ENCODE peak calls at places on chromosomes 11 and 22, in five cellular contexts. J is stomach, M is A549, Q is breast epithelium, H is ovary. N is an unnamed sample.

GRCh38 chr22:42313804-42314581 is 43.5 kb upstream of the TCF20 start:
- DNase-seq in H (peak; percentile 48), M (peak; percentile 77), J (peak; percentile 79), Q (peak; percentile 65), N (peak; percentile 48)

GRCh38 chr11:120652705-120653335 is 141.3 kb downstream of the GRIK4 start:
- DNase-seq in M (peak; percentile 11), J (no peak), Q (no peak), H (no peak), N (no peak)

GRCh38 chr11:334264-335033 is 13.8 kb upstream of the IFITM3 start:
- DNase-seq in H (peak; percentile 63), M (no peak), J (no peak), Q (no peak), N (peak; percentile 58)

GRCh38 chr11:26276798-26277424 is 55.0 kb upstream of the ANO3 start:
- DNase-seq in Q (peak; percentile 28), M (peak; percentile 62), J (peak; percentile 44), H (peak; percentile 35), N (peak; percentile 66)

GRCh38 chr11:27282141-27282590 is 80.8 kb downstream of the CCDC34 start:
- DNase-seq in Q (no peak), H (peak; percentile 77), M (peak; percentile 83), J (no peak), N (peak; percentile 43)

GRCh38 chr11:115170133-115170815 is 333.9 kb downstream of the CADM1 start:
- DNase-seq in H (no peak), Q (no peak), J (no peak), M (peak; percentile 12), N (peak; percentile 57)

GRCh38 chr11:12260731-12261521 is 116.4 kb upstream of the PARVA start:
- DNase-seq in J (no peak), H (no peak), M (no peak), Q (no peak), N (no peak)

GRCh38 chr11:8069771-8070170 is 11.2 kb upstream of the TUB start:
- DNase-seq in M (no peak), H (no peak), Q (no peak), J (no peak), N (no peak)

GRCh38 chr11:32427616-32427934 is 7.8 kb downstream of the WT1 start:
- DNase-seq in Q (no peak), M (no peak), J (no peak), H (no peak), N (no peak)

GRCh38 chr11:74743640-74744039 is 5.0 kb upstream of the RNF169 start:
- DNase-seq in H (no peak), Q (no peak), M (no peak), J (no peak), N (no peak)

GRCh38 chr11:70424765-70425164 is 26.4 kb downstream of the CTTN start:
- DNase-seq in Q (no peak), H (no peak), M (no peak), J (no peak), N (no peak)

GRCh38 chr22:44539467-44540063 is 41.5 kb upstream of the RTL6 start:
- DNase-seq in J (no peak), H (no peak), Q (no peak), M (no peak), N (no peak)

GRCh38 chr22:39631857-39632256 is 61.3 kb downstream of the CACNA1I start:
- DNase-seq in H (no peak), M (no peak), J (no peak), Q (no peak), N (no peak)

GRCh38 chr22:38471237-38471636 is 3.3 kb downstream of the KDELR3 start:
- DNase-seq in Q (no peak), H (peak; percentile 20), J (no peak), M (no peak), N (no peak)

GRCh38 chr11:32891657-32892354 is 805 bp upstream of the QSER1 start:
- DNase-seq in Q (no peak), J (no peak), M (no peak), H (no peak), N (peak; percentile 46)

GRCh38 chr22:27241430-27242110 is 560.0 kb downstream of the MN1 start:
- DNase-seq in J (peak; percentile 43), H (peak; percentile 82), M (no peak), Q (no peak), N (peak; percentile 46)

GRCh38 chr11:77130763-77131513 is 2.9 kb downstream of the MYO7A start:
- DNase-seq in J (peak; percentile 60), M (no peak), Q (no peak), H (peak; percentile 96), N (peak; percentile 94)

GRCh38 chr11:86116996-86117705 is 48.3 kb upstream of the PICALM start:
- DNase-seq in H (no peak), Q (no peak), M (peak; percentile 30), J (no peak), N (no peak)

GRCh38 chr11:67056267-67056639 is 394 bp upstream of the RHOD start:
- DNase-seq in J (no peak), H (no peak), Q (no peak), M (no peak), N (no peak)

GRCh38 chr11:112355726-112356125 is 95.1 kb upstream of the PLET1 start:
- DNase-seq in H (peak; percentile 70), Q (no peak), J (peak; percentile 31), M (peak; percentile 20), N (peak; percentile 59)

GRCh38 chr11:31817054-31817620 is 6.0 kb upstream of the PAX6 start:
- DNase-seq in Q (no peak), J (no peak), M (no peak), H (no peak), N (no peak)

GRCh38 chr22:31891366-31892079 is 52.8 kb upstream of the YWHAH start:
- DNase-seq in H (no peak), J (no peak), M (no peak), Q (no peak), N (no peak)

GRCh38 chr22:17767236-17768065 is 6.8 kb downstream of the BID start:
- DNase-seq in M (no peak), H (no peak), Q (no peak), J (no peak), N (no peak)

GRCh38 chr22:46060292-46061123 is 83.5 kb upstream of the WNT7B start:
- DNase-seq in M (no peak), Q (peak; percentile 23), H (peak; percentile 28), J (peak; percentile 23), N (peak; percentile 15)

GRCh38 chr11:71539017-71539416 is 1.2 kb downstream of the KRTAP5-8 start:
- DNase-seq in H (no peak), Q (no peak), M (no peak), J (no peak), N (peak; percentile 84)

GRCh38 chr22:23784215-23784732 is 2.5 kb upstream of the SMARCB1 start:
- DNase-seq in J (peak; percentile 46), Q (no peak), H (no peak), M (no peak), N (no peak)

GRCh38 chr11:36974771-36975170 is 376.7 kb upstream of the RAG2 start:
- DNase-seq in Q (no peak), M (no peak), J (no peak), H (no peak), N (no peak)

GRCh38 chr11:84886344-84886743 is 740.8 kb downstream of the DLG2 start:
- DNase-seq in J (no peak), Q (no peak), H (no peak), M (no peak), N (no peak)

GRCh38 chr22:48936391-48936790 is 891.3 kb downstream of the BRD1 start:
- DNase-seq in J (peak; percentile 5), M (no peak), Q (no peak), H (no peak), N (no peak)

GRCh38 chr11:17257200-17257599 is 19.3 kb upstream of the NUCB2 start:
- DNase-seq in Q (no peak), M (peak; percentile 55), J (no peak), H (no peak), N (no peak)

GRCh38 chr11:71425851-71426250 is 22.3 kb downstream of the DHCR7 start:
- DNase-seq in J (no peak), H (no peak), Q (peak; percentile 39), M (no peak), N (no peak)

GRCh38 chr11:48063424-48063978 is 83.1 kb downstream of the PTPRJ start:
- DNase-seq in M (peak; percentile 78), J (no peak), H (peak; percentile 47), Q (no peak), N (no peak)

GRCh38 chr11:32960553-32961164 is 55.0 kb upstream of the DEPDC7 start:
- DNase-seq in Q (no peak), J (no peak), M (peak; percentile 63), H (no peak), N (no peak)

GRCh38 chr11:72680624-72681158 is 6.5 kb upstream of the PDE2A start:
- DNase-seq in Q (no peak), M (no peak), H (no peak), J (no peak), N (no peak)
- TF ChIP-seq POLR2A in Q (no peak), M (no peak), H (no peak), J (no peak), N (no peak)

GRCh38 chr11:10453261-10453660 is 1.8 kb upstream of the AMPD3 start:
- DNase-seq in M (no peak), J (no peak), Q (no peak), H (no peak), N (no peak)

GRCh38 chr11:10455637-10456487 is 798 bp downstream of the AMPD3 start:
- DNase-seq in M (peak; percentile 44), H (peak; percentile 57), J (peak; percentile 70), Q (no peak), N (peak; percentile 72)

GRCh38 chr11:10456519-10456918 is 1.5 kb downstream of the AMPD3 start:
- DNase-seq in Q (no peak), J (no peak), M (no peak), H (no peak), N (no peak)

GRCh38 chr11:10454506-10454901 is 560 bp upstream of the AMPD3 start:
- DNase-seq in J (no peak), Q (no peak), H (no peak), M (no peak), N (no peak)

GRCh38 chr11:10454902-10455631 is at the start of gene AMPD3:
- DNase-seq in Q (no peak), M (peak; percentile 82), H (peak; percentile 53), J (no peak), N (peak; percentile 26)
- TF ChIP-seq POLR2A in Q (no peak), M (peak; percentile 53), H (no peak), J (no peak), N (no peak)

DNA sequence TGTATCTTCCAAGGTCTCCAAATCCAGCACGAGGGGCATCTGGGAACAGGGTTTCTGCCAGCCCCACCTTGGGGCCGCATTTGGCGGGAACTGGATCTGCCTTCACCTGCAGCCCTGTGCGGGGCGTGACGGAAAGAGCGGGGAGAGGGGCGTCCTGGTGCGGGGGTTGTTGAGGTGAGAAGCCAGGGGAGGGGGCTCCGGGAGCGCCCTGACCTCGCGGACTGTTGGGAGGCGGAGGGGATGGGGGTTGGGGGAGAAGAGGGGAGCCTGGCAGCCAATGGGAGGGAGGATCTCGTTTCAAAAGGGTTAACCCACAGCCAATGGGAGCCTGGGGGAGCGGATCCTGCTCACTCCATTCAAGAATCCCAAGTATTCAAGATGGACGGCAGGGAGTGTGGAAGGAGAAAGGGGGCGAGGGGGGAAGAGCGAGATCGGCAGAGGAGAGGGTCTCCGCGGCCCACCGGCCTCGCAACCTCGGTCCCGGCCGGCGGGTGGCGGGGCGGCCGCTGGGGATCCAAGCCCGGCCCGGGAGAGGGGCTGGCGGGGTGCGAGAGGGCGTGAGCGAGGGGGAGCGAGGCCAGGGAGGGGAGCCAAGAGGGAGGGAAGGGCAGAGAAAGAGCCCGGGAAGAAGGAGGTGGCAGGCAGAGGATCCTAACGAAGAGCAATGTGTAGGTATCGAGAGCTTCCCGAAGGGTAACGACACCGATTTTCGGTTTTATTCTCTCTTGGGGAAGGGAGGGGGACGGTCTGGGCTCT is 11.5 kb downstream of the YPEL4 start:
- DNase-seq in H (peak; percentile 85), Q (peak; percentile 80), M (peak; percentile 89), J (peak; percentile 36), N (peak; percentile 83)
- TF ChIP-seq POLR2A in H (peak; percentile 51), Q (no peak), M (peak; percentile 63), J (no peak), N (no peak)

GRCh38 chr11:65448418-65449196 is 26.0 kb downstream of the NEAT1 start:
- DNase-seq in H (peak; percentile 43), Q (no peak), J (peak; percentile 26), M (peak; percentile 64), N (no peak)
- TF ChIP-seq POLR2A in H (no peak), Q (no peak), J (no peak), M (no peak), N (no peak)

N was measured in testis.